ENCODE peak calls at places on chromosomes 4 and X, in nine cellular contexts. One of them, this sample, is unnamed.

GRCh38 chrX:100636321-100636991 is at the start of gene TSPAN6:
- DNase-seq in germinal center: peak
- DNase-seq in SJSA1: peak
- DNase-seq in hypothalamus: no peak
- DNase-seq in NCI-H774: peak
- DNase-seq in HS-5: peak
- DNase-seq in HFFc6: peak
- DNase-seq in activated T-helper 1 cell treated with anti-CD3 and anti-CD28 coated beads, Interleukin-2, amount 50 U/mL, for 16 hours: peak
- DNase-seq in fibroblast of mammary gland: peak
- DNase-seq in this sample: peak

GRCh38 chrX:15202458-15203177 is 67.3 kb downstream of the ASB9 start:
- DNase-seq in germinal center: no peak
- DNase-seq in SJSA1: peak
- DNase-seq in hypothalamus: no peak
- DNase-seq in NCI-H774: no peak
- DNase-seq in HS-5: peak
- DNase-seq in HFFc6: peak
- DNase-seq in activated T-helper 1 cell treated with anti-CD3 and anti-CD28 coated beads, Interleukin-2, amount 50 U/mL, for 16 hours: no peak
- DNase-seq in fibroblast of mammary gland: peak
- DNase-seq in this sample: no peak

GRCh38 chr4:117249333-117249732 is 164.0 kb upstream of the TRAM1L1 start:
- DNase-seq in germinal center: no peak
- DNase-seq in SJSA1: no peak
- DNase-seq in hypothalamus: no peak
- DNase-seq in NCI-H774: no peak
- DNase-seq in HS-5: no peak
- DNase-seq in HFFc6: no peak
- DNase-seq in activated T-helper 1 cell treated with anti-CD3 and anti-CD28 coated beads, Interleukin-2, amount 50 U/mL, for 16 hours: no peak
- DNase-seq in fibroblast of mammary gland: no peak
- DNase-seq in this sample: no peak

GRCh38 chrX:24133280-24133679 is 16.2 kb upstream of the ZFX start:
- DNase-seq in germinal center: no peak
- DNase-seq in SJSA1: no peak
- DNase-seq in hypothalamus: no peak
- DNase-seq in NCI-H774: no peak
- DNase-seq in HS-5: no peak
- DNase-seq in HFFc6: peak
- DNase-seq in activated T-helper 1 cell treated with anti-CD3 and anti-CD28 coated beads, Interleukin-2, amount 50 U/mL, for 16 hours: no peak
- DNase-seq in fibroblast of mammary gland: no peak
- DNase-seq in this sample: no peak

GRCh38 chr4:152591361-152591760 is 55.5 kb upstream of the FBXW7 start:
- DNase-seq in germinal center: peak
- DNase-seq in SJSA1: no peak
- DNase-seq in hypothalamus: no peak
- DNase-seq in NCI-H774: peak
- DNase-seq in HS-5: no peak
- DNase-seq in HFFc6: no peak
- DNase-seq in activated T-helper 1 cell treated with anti-CD3 and anti-CD28 coated beads, Interleukin-2, amount 50 U/mL, for 16 hours: no peak
- DNase-seq in fibroblast of mammary gland: peak
- DNase-seq in this sample: peak

GRCh38 chr4:79083406-79084010 is 144.3 kb upstream of the PAQR3 start:
- DNase-seq in germinal center: no peak
- DNase-seq in SJSA1: no peak
- DNase-seq in hypothalamus: no peak
- DNase-seq in NCI-H774: no peak
- DNase-seq in HS-5: no peak
- DNase-seq in HFFc6: no peak
- DNase-seq in activated T-helper 1 cell treated with anti-CD3 and anti-CD28 coated beads, Interleukin-2, amount 50 U/mL, for 16 hours: no peak
- DNase-seq in fibroblast of mammary gland: no peak
- DNase-seq in this sample: peak

GRCh38 chr4:7487998-7488671 is 53.4 kb upstream of the PSAPL1 start:
- DNase-seq in germinal center: no peak
- DNase-seq in SJSA1: no peak
- DNase-seq in hypothalamus: no peak
- DNase-seq in NCI-H774: no peak
- DNase-seq in HS-5: no peak
- DNase-seq in HFFc6: no peak
- DNase-seq in activated T-helper 1 cell treated with anti-CD3 and anti-CD28 coated beads, Interleukin-2, amount 50 U/mL, for 16 hours: no peak
- DNase-seq in fibroblast of mammary gland: no peak
- DNase-seq in this sample: peak

GRCh38 chr4:54937501-54937900 is 187.9 kb downstream of the KDR start:
- DNase-seq in germinal center: no peak
- DNase-seq in SJSA1: no peak
- DNase-seq in hypothalamus: no peak
- DNase-seq in NCI-H774: no peak
- DNase-seq in HS-5: no peak
- DNase-seq in HFFc6: no peak
- DNase-seq in activated T-helper 1 cell treated with anti-CD3 and anti-CD28 coated beads, Interleukin-2, amount 50 U/mL, for 16 hours: no peak
- DNase-seq in fibroblast of mammary gland: no peak
- DNase-seq in this sample: no peak

GRCh38 chr4:4855293-4856070 is 4.0 kb upstream of the MSX1 start:
- DNase-seq in germinal center: no peak
- DNase-seq in SJSA1: no peak
- DNase-seq in hypothalamus: no peak
- DNase-seq in NCI-H774: no peak
- DNase-seq in HS-5: no peak
- DNase-seq in HFFc6: no peak
- DNase-seq in activated T-helper 1 cell treated with anti-CD3 and anti-CD28 coated beads, Interleukin-2, amount 50 U/mL, for 16 hours: no peak
- DNase-seq in fibroblast of mammary gland: no peak
- DNase-seq in this sample: peak

GRCh38 chrX:97605271-97605670 is 721.6 kb downstream of the RPA4 start:
- DNase-seq in germinal center: no peak
- DNase-seq in SJSA1: no peak
- DNase-seq in hypothalamus: no peak
- DNase-seq in NCI-H774: no peak
- DNase-seq in HS-5: no peak
- DNase-seq in HFFc6: no peak
- DNase-seq in activated T-helper 1 cell treated with anti-CD3 and anti-CD28 coated beads, Interleukin-2, amount 50 U/mL, for 16 hours: no peak
- DNase-seq in fibroblast of mammary gland: peak
- DNase-seq in this sample: no peak

GRCh38 chr4:163448541-163449203 is 24.9 kb downstream of the TKTL2 start:
- DNase-seq in germinal center: no peak
- DNase-seq in SJSA1: no peak
- DNase-seq in hypothalamus: no peak
- DNase-seq in NCI-H774: no peak
- DNase-seq in HS-5: peak
- DNase-seq in HFFc6: peak
- DNase-seq in activated T-helper 1 cell treated with anti-CD3 and anti-CD28 coated beads, Interleukin-2, amount 50 U/mL, for 16 hours: no peak
- DNase-seq in fibroblast of mammary gland: peak
- DNase-seq in this sample: peak

GRCh38 chrX:73478961-73479360 is 32.1 kb downstream of the CDX4 start:
- DNase-seq in germinal center: no peak
- DNase-seq in SJSA1: no peak
- DNase-seq in hypothalamus: no peak
- DNase-seq in NCI-H774: peak
- DNase-seq in HS-5: no peak
- DNase-seq in HFFc6: no peak
- DNase-seq in activated T-helper 1 cell treated with anti-CD3 and anti-CD28 coated beads, Interleukin-2, amount 50 U/mL, for 16 hours: no peak
- DNase-seq in fibroblast of mammary gland: no peak
- DNase-seq in this sample: no peak

GRCh38 chr4:93157984-93158383 is 670.6 kb upstream of the ATOH1 start:
- DNase-seq in germinal center: no peak
- DNase-seq in SJSA1: no peak
- DNase-seq in hypothalamus: no peak
- DNase-seq in NCI-H774: no peak
- DNase-seq in HS-5: no peak
- DNase-seq in HFFc6: no peak
- DNase-seq in activated T-helper 1 cell treated with anti-CD3 and anti-CD28 coated beads, Interleukin-2, amount 50 U/mL, for 16 hours: no peak
- DNase-seq in fibroblast of mammary gland: no peak
- DNase-seq in this sample: no peak

GRCh38 chr4:166957451-166957850 is 276.8 kb downstream of the SPOCK3 start:
- DNase-seq in germinal center: no peak
- DNase-seq in SJSA1: no peak
- DNase-seq in hypothalamus: no peak
- DNase-seq in NCI-H774: no peak
- DNase-seq in HS-5: no peak
- DNase-seq in HFFc6: no peak
- DNase-seq in activated T-helper 1 cell treated with anti-CD3 and anti-CD28 coated beads, Interleukin-2, amount 50 U/mL, for 16 hours: no peak
- DNase-seq in fibroblast of mammary gland: no peak
- DNase-seq in this sample: no peak

GRCh38 chr4:145177906-145178538 is 2.4 kb downstream of the OTUD4 start:
- DNase-seq in germinal center: no peak
- DNase-seq in SJSA1: no peak
- DNase-seq in hypothalamus: no peak
- DNase-seq in NCI-H774: no peak
- DNase-seq in HS-5: no peak
- DNase-seq in HFFc6: no peak
- DNase-seq in activated T-helper 1 cell treated with anti-CD3 and anti-CD28 coated beads, Interleukin-2, amount 50 U/mL, for 16 hours: no peak
- DNase-seq in fibroblast of mammary gland: peak
- DNase-seq in this sample: no peak

GRCh38 chr4:1347410-1347864 is 429 bp downstream of the UVSSA start:
- DNase-seq in germinal center: peak
- DNase-seq in SJSA1: peak
- DNase-seq in hypothalamus: peak
- DNase-seq in NCI-H774: peak
- DNase-seq in HS-5: peak
- DNase-seq in HFFc6: peak
- DNase-seq in activated T-helper 1 cell treated with anti-CD3 and anti-CD28 coated beads, Interleukin-2, amount 50 U/mL, for 16 hours: no peak
- DNase-seq in fibroblast of mammary gland: peak
- DNase-seq in this sample: no peak

GRCh38 chr4:73815145-73815544 is 21.3 kb upstream of the CXCL6 start:
- DNase-seq in germinal center: no peak
- DNase-seq in SJSA1: no peak
- DNase-seq in hypothalamus: no peak
- DNase-seq in NCI-H774: no peak
- DNase-seq in HS-5: no peak
- DNase-seq in HFFc6: no peak
- DNase-seq in activated T-helper 1 cell treated with anti-CD3 and anti-CD28 coated beads, Interleukin-2, amount 50 U/mL, for 16 hours: no peak
- DNase-seq in fibroblast of mammary gland: peak
- DNase-seq in this sample: no peak

GRCh38 chr4:55545133-55545532 is 1.6 kb downstream of the CLOCK start:
- DNase-seq in germinal center: no peak
- DNase-seq in SJSA1: no peak
- DNase-seq in hypothalamus: no peak
- DNase-seq in NCI-H774: no peak
- DNase-seq in HS-5: no peak
- DNase-seq in HFFc6: peak
- DNase-seq in activated T-helper 1 cell treated with anti-CD3 and anti-CD28 coated beads, Interleukin-2, amount 50 U/mL, for 16 hours: no peak
- DNase-seq in fibroblast of mammary gland: peak
- DNase-seq in this sample: no peak

GRCh38 chrX:48573690-48574269 is 504 bp upstream of the RBM3 start:
- DNase-seq in germinal center: no peak
- DNase-seq in SJSA1: no peak
- DNase-seq in hypothalamus: no peak
- DNase-seq in NCI-H774: no peak
- DNase-seq in HS-5: no peak
- DNase-seq in HFFc6: no peak
- DNase-seq in activated T-helper 1 cell treated with anti-CD3 and anti-CD28 coated beads, Interleukin-2, amount 50 U/mL, for 16 hours: peak
- DNase-seq in fibroblast of mammary gland: no peak
- DNase-seq in this sample: no peak

This sample was measured in H7.